ENCODE peak calls at places on chromosomes 11 and 22, in six cellular contexts. E is transverse colon; D is neural progenitor cell; X is CD8-positive, alpha-beta T cell; R is fibroblast of lung; I is right atrium auricular region. G is an unnamed sample.

GRCh38 chr11:94740083-94740974 is 27.8 kb upstream of the AMOTL1 start:
- DNase-seq in E (peak), D (peak), X (no peak), R (peak), I (no peak), G (no peak)

GRCh38 chr11:119363874-119364590 is 17.5 kb downstream of the USP2 start:
- DNase-seq in E (peak), D (peak), X (peak), R (no peak), I (no peak), G (peak)

GRCh38 chr11:76808996-76809395 is 25.8 kb downstream of the TSKU start:
- DNase-seq in E (no peak), D (no peak), X (no peak), R (no peak), I (peak), G (no peak)

GRCh38 chr22:50078761-50079160 is 6.5 kb downstream of the MLC1 start:
- DNase-seq in E (no peak), D (no peak), X (no peak), R (no peak), I (no peak), G (peak)

GRCh38 chr11:1970956-1971355 is 23.8 kb downstream of the MRPL23 start:
- DNase-seq in E (no peak), D (no peak), X (no peak), R (no peak), I (peak), G (peak)

GRCh38 chr22:49716441-49716840 is 111.2 kb downstream of the BRD1 start:
- DNase-seq in E (no peak), D (no peak), X (no peak), R (no peak), I (no peak), G (no peak)

GRCh38 chr22:24096401-24097115 is 84.7 kb upstream of the SUSD2 start:
- DNase-seq in E (no peak), D (no peak), X (no peak), R (no peak), I (no peak), G (peak)

GRCh38 chr11:17574799-17575144 is 27.7 kb downstream of the OTOG start:
- DNase-seq in E (no peak), D (no peak), X (no peak), R (no peak), I (no peak), G (no peak)

GRCh38 chr22:23305321-23305910 is 125.1 kb downstream of the BCR start:
- DNase-seq in E (no peak), D (no peak), X (no peak), R (peak), I (no peak), G (peak)

GRCh38 chr11:8017894-8018741 is 31.0 kb downstream of the EIF3F start:
- DNase-seq in E (no peak), D (peak), X (no peak), R (peak), I (no peak), G (no peak)

GRCh38 chr11:130720232-130720787 is 196.0 kb downstream of the SNX19 start:
- DNase-seq in E (no peak), D (no peak), X (no peak), R (no peak), I (no peak), G (no peak)

GRCh38 chr11:107218123-107219084 is 200.1 kb upstream of the GUCY1A2 start:
- DNase-seq in E (no peak), D (peak), X (no peak), R (no peak), I (no peak), G (no peak)

GRCh38 chr11:1306186-1307162 is 3.0 kb downstream of the TOLLIP start:
- DNase-seq in E (no peak), D (no peak), X (no peak), R (no peak), I (no peak), G (no peak)

GRCh38 chr11:106507645-106508306 is 430.3 kb downstream of the AASDHPPT start:
- DNase-seq in E (no peak), D (no peak), X (no peak), R (no peak), I (no peak), G (no peak)

GRCh38 chr11:124277809-124278208 is 21.6 kb downstream of the OR8G5 start:
- DNase-seq in E (no peak), D (peak), X (no peak), R (no peak), I (no peak), G (no peak)

GRCh38 chr11:80350541-80350940 is 909.7 kb upstream of the TENM4 start:
- DNase-seq in E (peak), D (no peak), X (no peak), R (no peak), I (no peak), G (no peak)

GRCh38 chr11:106399624-106400023 is 322.2 kb downstream of the AASDHPPT start:
- DNase-seq in E (no peak), D (no peak), X (no peak), R (no peak), I (no peak), G (no peak)

GRCh38 chr11:120316880-120317688 is 8.0 kb upstream of the TLCD5 start:
- DNase-seq in E (peak), D (no peak), X (no peak), R (peak), I (peak), G (no peak)

GRCh38 chr11:116422976-116423375 is 349.8 kb downstream of the BUD13 start:
- DNase-seq in E (no peak), D (peak), X (no peak), R (no peak), I (no peak), G (no peak)

GRCh38 chr11:85705805-85706204 is 19.8 kb upstream of the CCDC89 start:
- DNase-seq in E (no peak), D (no peak), X (no peak), R (no peak), I (no peak), G (no peak)

GRCh38 chr11:9516113-9516512 is 55.3 kb downstream of the ZNF143 start:
- DNase-seq in E (no peak), D (no peak), X (no peak), R (no peak), I (no peak), G (no peak)

GRCh38 chr11:86773878-86774277 is 26.5 kb upstream of the PRSS23 start:
- DNase-seq in E (no peak), D (no peak), X (no peak), R (no peak), I (no peak), G (no peak)

GRCh38 chr22:39117585-39118191 is 20.6 kb downstream of the APOBEC3H start:
- DNase-seq in E (peak), D (peak), X (peak), R (peak), I (no peak), G (no peak)

GRCh38 chr22:45224331-45224730 is 16.4 kb downstream of the KIAA0930 start:
- DNase-seq in E (no peak), D (no peak), X (no peak), R (no peak), I (no peak), G (no peak)

GRCh38 chr11:10305262-10305963 is 540 bp downstream of the ADM start:
- DNase-seq in E (peak), D (peak), X (no peak), R (peak), I (no peak), G (no peak)

GRCh38 chr22:48316876-48317250 is 1510.8 kb downstream of the BRD1 start:
- DNase-seq in E (no peak), D (no peak), X (no peak), R (no peak), I (no peak), G (no peak)

GRCh38 chr22:49303061-49303735 is 524.5 kb downstream of the BRD1 start:
- DNase-seq in E (no peak), D (no peak), X (peak), R (no peak), I (peak), G (peak)

GRCh38 chr11:48134221-48134922 is 82.2 kb upstream of the OR4B1 start:
- DNase-seq in E (no peak), D (peak), X (no peak), R (no peak), I (no peak), G (no peak)

GRCh38 chr11:79466411-79466810 is 25.6 kb upstream of the TENM4 start:
- DNase-seq in E (no peak), D (no peak), X (no peak), R (peak), I (no peak), G (no peak)

GRCh38 chr11:45213316-45213665 is 66.9 kb downstream of the PRDM11 start:
- DNase-seq in E (no peak), D (no peak), X (no peak), R (no peak), I (no peak), G (no peak)

GRCh38 chr11:2927851-2928604 is 1.2 kb downstream of the PHLDA2 start:
- DNase-seq in E (peak), D (no peak), X (no peak), R (peak), I (no peak), G (peak)

GRCh38 chr11:122642472-122642922 is 13.0 kb upstream of the UBASH3B start:
- DNase-seq in E (no peak), D (no peak), X (no peak), R (peak), I (no peak), G (no peak)

GRCh38 chr22:29480512-29481264 is 670 bp downstream of the NEFH start:
- DNase-seq in E (no peak), D (peak), X (no peak), R (peak), I (no peak), G (no peak)
- TF ChIP-seq CTCF in E (no peak), D (peak), X (no peak), R (no peak), I (no peak), G (peak)

DNA sequence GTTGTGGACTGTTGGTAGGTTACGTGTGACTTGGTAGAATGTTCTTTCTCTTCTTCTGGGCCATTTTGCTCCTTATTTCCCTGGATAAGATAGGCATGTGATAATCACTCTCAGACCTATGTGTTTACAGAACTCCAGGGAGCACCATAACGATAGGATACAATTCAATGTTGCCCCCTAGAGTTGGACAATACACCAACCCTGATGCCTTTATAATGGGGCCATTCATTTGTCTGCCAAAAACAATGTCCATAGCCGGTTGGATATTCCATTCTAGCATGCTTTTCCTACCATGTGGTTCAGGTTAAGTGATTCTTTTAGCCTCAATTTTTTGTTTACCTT is 60.5 kb downstream of the APIP start:
- DNase-seq in E (no peak), D (no peak), X (no peak), R (no peak), I (no peak), G (no peak)
- TF ChIP-seq CTCF in E (no peak), D (no peak), X (no peak), R (no peak), I (no peak), G (no peak)

DNA sequence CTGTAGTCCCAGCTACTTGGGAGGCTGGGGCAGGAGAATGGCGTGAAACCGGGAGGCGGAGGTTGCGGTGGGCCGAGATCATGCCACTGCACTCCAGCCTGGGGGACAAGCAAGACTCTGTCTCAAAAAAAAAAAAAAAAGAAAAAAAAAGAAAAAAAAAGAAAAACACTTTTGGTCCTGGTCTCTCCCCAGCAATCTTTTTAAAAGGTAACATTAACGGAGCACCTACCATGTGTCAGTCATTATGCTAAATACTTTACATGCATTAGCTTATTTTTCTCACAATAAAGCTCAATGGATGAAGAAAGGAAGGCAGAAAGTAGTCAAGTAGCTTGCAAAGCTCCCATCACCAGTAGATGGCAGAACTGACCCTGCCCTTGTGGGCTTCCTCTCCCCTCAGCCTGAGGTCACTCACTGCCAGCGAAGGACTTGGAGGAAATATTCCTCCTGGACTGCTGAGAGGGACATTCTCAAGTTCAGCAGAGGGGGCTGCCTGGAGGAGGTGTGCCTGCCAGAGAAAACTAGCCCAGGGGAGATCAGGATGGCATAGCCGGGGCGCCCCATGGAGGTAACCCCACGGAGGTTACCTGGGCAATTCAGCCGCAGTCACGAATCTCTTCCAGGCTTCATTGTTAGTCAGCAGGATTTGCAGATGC is 15.5 kb downstream of the APOL3 start:
- DNase-seq in E (peak), D (peak), X (peak), R (peak), I (peak), G (no peak)
- TF ChIP-seq CTCF in E (peak), D (peak), X (peak), R (peak), I (peak), G (peak)

GRCh38 chr11:60916669-60917206 is 2.8 kb downstream of the TMEM109 start:
- DNase-seq in E (no peak), D (no peak), X (no peak), R (no peak), I (no peak), G (no peak)

GRCh38 chr11:60914620-60915249 is 777 bp downstream of the TMEM109 start:
- DNase-seq in E (peak), D (peak), X (peak), R (peak), I (no peak), G (no peak)

GRCh38 chr11:60913793-60914619 is at the start of gene TMEM109:
- DNase-seq in E (peak), D (peak), X (peak), R (peak), I (peak), G (no peak)

GRCh38 chr11:60917267-60917666 is 3.3 kb downstream of the TMEM109 start:
- DNase-seq in E (no peak), D (no peak), X (no peak), R (no peak), I (no peak), G (no peak)

GRCh38 chr11:60915250-60915914 is 1.4 kb downstream of the TMEM109 start:
- DNase-seq in E (peak), D (peak), X (peak), R (peak), I (peak), G (no peak)
- TF ChIP-seq CTCF in E (no peak), D (peak), X (peak), R (peak), I (peak), G (peak)

DNA sequence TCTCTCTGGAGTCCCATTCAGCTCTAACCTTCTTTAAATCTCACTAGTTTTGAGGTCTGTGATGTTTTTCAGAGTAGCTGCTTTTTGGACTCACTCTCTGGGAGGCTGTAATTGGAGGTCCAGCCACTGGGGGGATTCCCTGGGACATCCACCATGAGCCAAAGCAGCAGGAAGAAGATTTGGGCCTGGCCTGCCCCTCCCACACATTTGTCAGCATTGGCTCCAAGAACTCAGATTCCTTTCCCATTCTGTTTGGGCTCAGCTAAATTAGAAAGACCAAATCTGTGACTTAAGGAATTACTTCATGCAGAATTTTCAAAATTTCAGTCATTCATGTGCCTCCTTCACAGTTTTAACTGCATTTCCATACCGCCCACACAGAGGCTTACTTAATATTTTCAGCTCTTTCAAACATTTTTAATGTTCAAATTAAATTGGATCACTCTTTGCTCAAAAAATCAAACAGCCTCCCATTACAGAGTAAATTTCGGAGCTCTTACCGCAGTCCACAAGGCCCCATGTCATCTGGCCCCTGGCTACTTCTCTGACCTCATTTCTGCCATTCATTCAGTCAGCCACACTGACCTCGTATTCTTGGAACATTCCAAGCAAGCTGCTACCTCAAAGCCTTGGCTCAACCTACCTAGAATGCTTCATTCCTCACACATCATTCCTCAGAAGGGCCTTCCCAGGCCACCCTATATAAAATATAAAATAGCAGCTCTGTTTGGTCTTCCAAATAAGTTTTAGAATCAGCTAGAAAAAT is 54.5 kb upstream of the RRAS2 start:
- DNase-seq in E (no peak), D (peak), X (no peak), R (peak), I (peak), G (no peak)
- TF ChIP-seq CTCF in E (peak), D (peak), X (no peak), R (peak), I (peak), G (peak)

GRCh38 chr11:5611627-5612026 is 13.2 kb upstream of the TRIM34 start:
- DNase-seq in E (no peak), D (peak), X (no peak), R (no peak), I (no peak), G (no peak)
- TF ChIP-seq CTCF in E (no peak), D (peak), X (no peak), R (no peak), I (no peak), G (no peak)

GRCh38 chr11:75555079-75555811 is 6.8 kb upstream of the SERPINH1 start:
- DNase-seq in E (no peak), D (no peak), X (no peak), R (no peak), I (no peak), G (no peak)
- TF ChIP-seq CTCF in E (no peak), D (no peak), X (no peak), R (no peak), I (no peak), G (no peak)

GRCh38 chr11:43933226-43933607 is 9.2 kb upstream of the C11orf96 start:
- DNase-seq in E (no peak), D (no peak), X (no peak), R (no peak), I (no peak), G (no peak)

GRCh38 chr11:43934359-43935130 is 7.9 kb upstream of the C11orf96 start:
- DNase-seq in E (no peak), D (no peak), X (no peak), R (no peak), I (no peak), G (no peak)

GRCh38 chr11:43930868-43931716 is 11.3 kb upstream of the C11orf96 start:
- DNase-seq in E (no peak), D (no peak), X (no peak), R (peak), I (no peak), G (no peak)

GRCh38 chr11:43933608-43934358 is 8.7 kb upstream of the C11orf96 start:
- DNase-seq in E (no peak), D (peak), X (no peak), R (peak), I (no peak), G (no peak)

GRCh38 chr11:43931717-43932039 is 10.8 kb upstream of the C11orf96 start:
- DNase-seq in E (no peak), D (peak), X (no peak), R (no peak), I (no peak), G (no peak)
- TF ChIP-seq CTCF in E (no peak), D (peak), X (no peak), R (peak), I (no peak), G (peak)

DNA sequence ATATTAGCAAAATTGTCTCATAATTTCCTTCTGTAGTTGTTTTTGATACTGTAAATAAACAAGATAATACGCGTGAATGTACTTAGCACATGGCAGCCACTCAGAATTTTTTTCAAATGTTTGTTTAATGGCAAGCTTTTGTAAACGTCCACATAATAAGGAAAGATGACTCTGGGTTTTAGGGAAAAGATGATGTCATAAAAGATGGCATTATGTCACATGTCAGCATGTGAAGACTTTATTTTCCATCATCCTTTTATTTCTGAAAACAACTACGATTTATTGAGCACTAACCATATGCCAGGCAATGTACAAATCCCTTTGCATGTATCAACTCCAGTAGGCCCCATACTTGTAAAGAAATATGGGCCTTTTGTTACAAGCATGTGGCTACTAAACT is 139.9 kb downstream of the C11orf91 start:
- DNase-seq in E (no peak), D (no peak), X (no peak), R (no peak), I (no peak), G (no peak)
- TF ChIP-seq CTCF in E (no peak), D (no peak), X (no peak), R (no peak), I (no peak), G (no peak)